ENCODE peak calls at places on chromosomes 5 and 9, in six cellular contexts. M, V, G, S, N and B are unnamed samples.

GRCh38 chr5:124043456-124043855 is 531.5 kb downstream of the CSNK1G3 start:
- DNase-seq in M (no peak), V (no peak), G (no peak), S (no peak), N (no peak), B (no peak)

GRCh38 chr9:78971505-78971904 is 600.3 kb upstream of the TLE4 start:
- DNase-seq in M (no peak), V (no peak), G (no peak), S (no peak), N (no peak), B (no peak)

GRCh38 chr9:85013703-85014102 is 344.2 kb downstream of the NTRK2 start:
- DNase-seq in M (no peak), V (no peak), G (no peak), S (no peak), N (no peak), B (no peak)

GRCh38 chr5:72234265-72234700 is 85.8 kb downstream of the MRPS27 start:
- DNase-seq in M (no peak), V (peak), G (no peak), S (no peak), N (no peak), B (no peak)

GRCh38 chr9:134644715-134645606 is 3.4 kb downstream of the COL5A1 start:
- DNase-seq in M (peak), V (peak), G (no peak), S (no peak), N (peak), B (peak)

GRCh38 chr5:1060535-1060981 is 51.3 kb downstream of the SLC12A7 start:
- DNase-seq in M (no peak), V (no peak), G (no peak), S (no peak), N (no peak), B (no peak)

GRCh38 chr5:124774002-124774318 is 27.5 kb upstream of the ZNF608 start:
- DNase-seq in M (no peak), V (no peak), G (no peak), S (no peak), N (no peak), B (no peak)

GRCh38 chr9:133230093-133230492 is 21.0 kb upstream of the OBP2B start:
- DNase-seq in M (peak), V (no peak), G (no peak), S (no peak), N (no peak), B (no peak)

GRCh38 chr9:98962861-98963260 is 19.2 kb downstream of the COL15A1 start:
- DNase-seq in M (no peak), V (no peak), G (peak), S (no peak), N (no peak), B (no peak)

GRCh38 chr9:78595200-78595945 is 298.4 kb downstream of the PSAT1 start:
- DNase-seq in M (no peak), V (peak), G (no peak), S (no peak), N (no peak), B (no peak)

GRCh38 chr9:69671904-69672827 is at the start of gene APBA1:
- DNase-seq in M (peak), V (peak), G (peak), S (peak), N (peak), B (peak)

GRCh38 chr9:125233678-125234077 is 7.5 kb downstream of the HSPA5 start:
- DNase-seq in M (no peak), V (peak), G (no peak), S (no peak), N (no peak), B (no peak)

GRCh38 chr5:73388371-73388684 is 60.2 kb downstream of the FOXD1 start:
- DNase-seq in M (no peak), V (peak), G (no peak), S (no peak), N (no peak), B (no peak)

GRCh38 chr9:37172511-37172910 is 52.1 kb downstream of the ZCCHC7 start:
- DNase-seq in M (no peak), V (no peak), G (no peak), S (no peak), N (no peak), B (no peak)

GRCh38 chr5:7824995-7825394 is 25.9 kb downstream of the CFAP90 start:
- DNase-seq in M (no peak), V (no peak), G (no peak), S (no peak), N (no peak), B (no peak)

GRCh38 chr5:73625314-73625904 is 587 bp upstream of the ARHGEF28 start:
- DNase-seq in M (no peak), V (peak), G (no peak), S (no peak), N (no peak), B (no peak)

GRCh38 chr9:86303316-86303975 is 21.1 kb upstream of the ISCA1 start:
- DNase-seq in M (no peak), V (no peak), G (no peak), S (peak), N (no peak), B (no peak)

GRCh38 chr9:100213730-100214477 is 114.9 kb downstream of the INVS start:
- DNase-seq in M (no peak), V (peak), G (no peak), S (no peak), N (no peak), B (no peak)

GRCh38 chr5:31054436-31054835 is 139.1 kb upstream of the CDH6 start:
- DNase-seq in M (no peak), V (no peak), G (no peak), S (no peak), N (no peak), B (no peak)

GRCh38 chr9:125987420-125987819 is 240.2 kb downstream of the PBX3 start:
- DNase-seq in M (peak), V (no peak), G (no peak), S (no peak), N (peak), B (no peak)

GRCh38 chr9:36433386-36433785 is 33.3 kb upstream of the RNF38 start:
- DNase-seq in M (no peak), V (no peak), G (no peak), S (no peak), N (no peak), B (no peak)

GRCh38 chr5:78647838-78648358 is 674 bp downstream of the LHFPL2 start:
- DNase-seq in M (peak), V (peak), G (peak), S (no peak), N (peak), B (peak)

GRCh38 chr5:132827943-132828673 is 2.3 kb downstream of the SHROOM1 start:
- DNase-seq in M (no peak), V (no peak), G (no peak), S (no peak), N (peak), B (no peak)

GRCh38 chr5:35668320-35668719 is 50.7 kb downstream of the SPEF2 start:
- DNase-seq in M (no peak), V (no peak), G (no peak), S (no peak), N (no peak), B (no peak)